ENCODE peak calls at places on chromosomes 12 and 14, in seven cellular contexts. D, C, J, F, S, R and N are unnamed samples.
A peak's percentile ranks its signal among the peaks of the same experiment; 100 is the strongest.

GRCh38 chr12:106301241-106301610 is 1.3 kb upstream of the TCP11L2 start:
- DNase-seq in D (no peak), C (no peak), J (no peak), F (no peak), S (no peak), R (no peak), N (no peak)

GRCh38 chr14:105765893-105766614 is 239.7 kb downstream of the TMEM121 start:
- DNase-seq in D (no peak), C (peak; percentile 31), J (no peak), F (no peak), S (no peak), R (no peak), N (no peak)

GRCh38 chr12:106170285-106170684 is 31.5 kb upstream of the NUAK1 start:
- DNase-seq in D (no peak), C (no peak), J (no peak), F (no peak), S (no peak), R (peak; percentile 79), N (no peak)

GRCh38 chr12:103800252-103800771 is 40.7 kb downstream of the NT5DC3 start:
- DNase-seq in D (peak; percentile 55), C (no peak), J (peak; percentile 63), F (peak; percentile 50), S (peak; percentile 37), R (peak; percentile 20), N (peak; percentile 81)

GRCh38 chr12:78863482-78864427 is 819 bp upstream of the SYT1 start:
- DNase-seq in D (peak; percentile 43), C (peak; percentile 73), J (no peak), F (peak; percentile 14), S (peak; percentile 33), R (peak; percentile 86), N (no peak)

GRCh38 chr12:121949643-121950397 is 31.4 kb downstream of the CFAP251 start:
- DNase-seq in D (no peak), C (no peak), J (peak; percentile 92), F (no peak), S (no peak), R (peak; percentile 99), N (no peak)

GRCh38 chr14:23539209-23539866 is 12.2 kb downstream of the ZFHX2 start:
- DNase-seq in D (peak; percentile 83), C (no peak), J (no peak), F (no peak), S (no peak), R (peak; percentile 9), N (no peak)

GRCh38 chr12:11894890-11895289 is 175.8 kb upstream of the BCL2L14 start:
- DNase-seq in D (no peak), C (no peak), J (no peak), F (no peak), S (no peak), R (no peak), N (no peak)

GRCh38 chr12:124683330-124683662 is 115.9 kb upstream of the NCOR2 start:
- DNase-seq in D (no peak), C (no peak), J (no peak), F (no peak), S (peak; percentile 73), R (peak; percentile 59), N (no peak)

GRCh38 chr12:124033859-124034258 is 60.8 kb downstream of the ZNF664 start:
- DNase-seq in D (no peak), C (no peak), J (no peak), F (no peak), S (no peak), R (no peak), N (no peak)

GRCh38 chr12:107356266-107356936 is 263.1 kb upstream of the CRY1 start:
- DNase-seq in D (no peak), C (no peak), J (peak; percentile 76), F (no peak), S (no peak), R (peak; percentile 79), N (no peak)

GRCh38 chr12:49322708-49323523 is at the start of gene TROAP:
- DNase-seq in D (peak; percentile 99), C (peak; percentile 99), J (peak; percentile 95), F (peak; percentile 92), S (peak; percentile 98), R (peak; percentile 99), N (peak; percentile 98)
- H3K27ac ChIP-seq in D (peak within 1 kb of the TSS; percentile 16), C (peak within 1 kb of the TSS; percentile 59), J (peak within 1 kb of the TSS; percentile 47), F (peak within 1 kb of the TSS; percentile 72), S (peak within 1 kb of the TSS; percentile 30), R (peak within 1 kb of the TSS; percentile 64), N (no peak within 1 kb of the TSS)

GRCh38 chr12:109113661-109114321 is 2.6 kb upstream of the ACACB start:
- DNase-seq in D (no peak), C (no peak), J (no peak), F (no peak), S (no peak), R (no peak), N (peak; percentile 54)

GRCh38 chr12:109114644-109115043 is 1.7 kb upstream of the ACACB start:
- DNase-seq in D (no peak), C (no peak), J (no peak), F (no peak), S (no peak), R (no peak), N (no peak)

GRCh38 chr12:109116611-109116949 is 193 bp downstream of the ACACB start:
- DNase-seq in D (no peak), C (no peak), J (no peak), F (no peak), S (no peak), R (no peak), N (peak; percentile 43)

GRCh38 chr12:109115758-109116610 is at the start of gene ACACB:
- DNase-seq in D (peak; percentile 87), C (peak; percentile 83), J (no peak), F (peak; percentile 59), S (no peak), R (no peak), N (no peak)

GRCh38 chr12:109115404-109115757 is 1.0 kb upstream of the ACACB start:
- DNase-seq in D (no peak), C (no peak), J (no peak), F (no peak), S (no peak), R (no peak), N (no peak)
- H3K4me3 ChIP-seq in D (peak overlapping the region; percentile 3), C (no peak overlapping the region), J (no peak overlapping the region), F (peak overlapping the region; percentile 2), S (no peak overlapping the region), R (no peak overlapping the region), N (peak overlapping the region; percentile 23)

DNA sequence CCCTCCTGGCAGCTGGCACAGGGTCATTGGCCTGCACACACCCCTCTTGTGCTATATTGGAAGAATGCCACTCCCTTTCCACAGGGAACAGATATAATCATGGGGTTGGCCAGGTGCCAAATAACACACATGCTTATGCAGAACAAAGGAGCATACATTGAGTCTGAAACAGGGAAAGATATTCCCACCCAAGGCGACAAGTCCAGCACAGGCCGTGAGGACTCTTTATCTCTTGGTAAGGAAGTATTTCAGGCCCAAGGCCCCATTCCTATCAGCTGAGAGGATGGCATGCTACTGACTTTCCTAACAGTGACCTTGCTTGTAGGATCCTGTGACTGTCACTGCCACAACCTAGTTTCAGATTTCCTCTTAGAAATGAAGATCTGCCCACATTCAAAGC is 59.0 kb upstream of the STXBP6 start:
- DNase-seq in D (peak; percentile 22), C (no peak), J (no peak), F (no peak), S (no peak), R (peak; percentile 37), N (no peak)
- H3K27ac ChIP-seq in D (no peak overlapping the region), C (no peak overlapping the region), J (no peak overlapping the region), F (no peak overlapping the region), S (no peak overlapping the region), R (no peak overlapping the region), N (no peak overlapping the region)

GRCh38 chr12:47602949-47603558 is 102.8 kb downstream of the RPAP3 start:
- DNase-seq in D (no peak), C (no peak), J (no peak), F (no peak), S (no peak), R (no peak), N (no peak)

GRCh38 chr12:47604474-47604873 is 101.4 kb downstream of the RPAP3 start:
- DNase-seq in D (no peak), C (no peak), J (no peak), F (no peak), S (no peak), R (peak; percentile 72), N (no peak)

GRCh38 chr12:47602330-47602729 is 103.5 kb downstream of the RPAP3 start:
- DNase-seq in D (no peak), C (no peak), J (no peak), F (no peak), S (no peak), R (no peak), N (no peak)

GRCh38 chr12:47601071-47601470 is 104.8 kb downstream of the RPAP3 start:
- DNase-seq in D (no peak), C (no peak), J (no peak), F (no peak), S (no peak), R (no peak), N (no peak)
- H3K4me3 ChIP-seq in D (no peak overlapping the region), C (no peak overlapping the region), J (no peak overlapping the region), F (no peak overlapping the region), S (no peak overlapping the region), R (no peak overlapping the region), N (no peak overlapping the region)